ENCODE peak calls at places on chromosome 11, in five cellular contexts. S is NCI-H2081 treated with DMSO at 0.1 percent for 48 hours; A is NCI-H1436 treated with DMSO at 0.1 percent for 48 hours; K is activated CD4-positive, alpha-beta T cell treated with anti-CD3 and anti-CD28 coated beads for 48 hours; F is nephron progenitor cell. L is an unnamed sample.

GRCh38 chr11:60345489-60345888 is 18.4 kb downstream of the MS4A6E start:
- DNase-seq in A (no peak), F (peak; percentile 12), K (peak; percentile 45), S (no peak), L (no peak)

GRCh38 chr11:28144808-28145207 is 36.6 kb downstream of the METTL15 start:
- DNase-seq in A (no peak), F (no peak), K (no peak), S (no peak), L (no peak)

GRCh38 chr11:6638437-6638836 is 17.2 kb downstream of the DCHS1 start:
- DNase-seq in F (no peak), S (no peak), A (no peak), K (no peak), L (no peak)

GRCh38 chr11:60946601-60947265 is 5.2 kb downstream of the SLC15A3 start:
- DNase-seq in S (no peak), K (no peak), F (no peak), A (no peak), L (no peak)

GRCh38 chr11:27263046-27263445 is 100.0 kb downstream of the CCDC34 start:
- DNase-seq in S (no peak), F (no peak), A (no peak), K (no peak), L (no peak)

GRCh38 chr11:23021287-23021863 is 161.1 kb upstream of the CCDC179 start:
- DNase-seq in F (peak; percentile 38), K (peak; percentile 3), S (no peak), A (no peak), L (no peak)

GRCh38 chr11:62508336-62509058 is 38.1 kb downstream of the AHNAK start:
- DNase-seq in S (no peak), K (peak; percentile 12), F (peak; percentile 58), A (no peak), L (no peak)

GRCh38 chr11:85748455-85748891 is 62.5 kb downstream of the SYTL2 start:
- DNase-seq in A (no peak), S (no peak), K (no peak), F (no peak), L (no peak)

GRCh38 chr11:75078233-75078632 is 18.4 kb downstream of the OR2AT4 start:
- DNase-seq in F (no peak), S (no peak), A (no peak), K (no peak), L (no peak)